ENCODE peak calls at places on chromosomes 3 and 15, in seven cellular contexts. One of them, this sample, is unnamed.

GRCh38 chr3:81823882-81824395 is 62.5 kb upstream of the GBE1 start:
- DNase-seq in cardiac fibroblast: peak
- DNase-seq in nephron progenitor cell: no peak
- DNase-seq in A549: no peak
- DNase-seq in BE2C: no peak
- DNase-seq in stimulated activated CD8-positive, alpha-beta memory T cell treated with anti-CD3 and anti-CD28 coated beads, Interleukin-15, amount 100 ng/mL, for 48 hours: no peak
- DNase-seq in NT2/D1: peak
- DNase-seq in this sample: no peak

GRCh38 chr3:57079221-57079831 is 18.9 kb downstream of the SPATA12 start:
- DNase-seq in cardiac fibroblast: peak
- DNase-seq in NT2/D1: peak
- DNase-seq in stimulated activated CD8-positive, alpha-beta memory T cell treated with anti-CD3 and anti-CD28 coated beads, Interleukin-15, amount 100 ng/mL, for 48 hours: no peak
- DNase-seq in BE2C: peak
- DNase-seq in nephron progenitor cell: peak
- DNase-seq in A549: peak
- DNase-seq in this sample: no peak

GRCh38 chr3:142568393-142569017 is 10.0 kb downstream of the ATR start:
- DNase-seq in NT2/D1: no peak
- DNase-seq in stimulated activated CD8-positive, alpha-beta memory T cell treated with anti-CD3 and anti-CD28 coated beads, Interleukin-15, amount 100 ng/mL, for 48 hours: no peak
- DNase-seq in cardiac fibroblast: no peak
- DNase-seq in BE2C: no peak
- DNase-seq in nephron progenitor cell: peak
- DNase-seq in A549: no peak
- DNase-seq in this sample: no peak

GRCh38 chr15:62782100-62782791 is 260.3 kb upstream of the TPM1 start:
- DNase-seq in NT2/D1: peak
- DNase-seq in stimulated activated CD8-positive, alpha-beta memory T cell treated with anti-CD3 and anti-CD28 coated beads, Interleukin-15, amount 100 ng/mL, for 48 hours: no peak
- DNase-seq in cardiac fibroblast: peak
- DNase-seq in BE2C: peak
- DNase-seq in A549: peak
- DNase-seq in nephron progenitor cell: peak
- DNase-seq in this sample: no peak

GRCh38 chr15:35827949-35828348 is 282.0 kb upstream of the DPH6 start:
- DNase-seq in NT2/D1: no peak
- DNase-seq in nephron progenitor cell: no peak
- DNase-seq in cardiac fibroblast: no peak
- DNase-seq in stimulated activated CD8-positive, alpha-beta memory T cell treated with anti-CD3 and anti-CD28 coated beads, Interleukin-15, amount 100 ng/mL, for 48 hours: no peak
- DNase-seq in BE2C: no peak
- DNase-seq in A549: no peak
- DNase-seq in this sample: no peak

GRCh38 chr3:107394502-107394901 is 17.3 kb downstream of the CCDC54 start:
- DNase-seq in A549: no peak
- DNase-seq in cardiac fibroblast: no peak
- DNase-seq in nephron progenitor cell: no peak
- DNase-seq in BE2C: no peak
- DNase-seq in NT2/D1: no peak
- DNase-seq in stimulated activated CD8-positive, alpha-beta memory T cell treated with anti-CD3 and anti-CD28 coated beads, Interleukin-15, amount 100 ng/mL, for 48 hours: no peak
- DNase-seq in this sample: no peak

GRCh38 chr15:34725565-34725964 is 29.2 kb downstream of the GJD2 start:
- DNase-seq in stimulated activated CD8-positive, alpha-beta memory T cell treated with anti-CD3 and anti-CD28 coated beads, Interleukin-15, amount 100 ng/mL, for 48 hours: no peak
- DNase-seq in BE2C: no peak
- DNase-seq in NT2/D1: no peak
- DNase-seq in cardiac fibroblast: no peak
- DNase-seq in A549: no peak
- DNase-seq in nephron progenitor cell: no peak
- DNase-seq in this sample: no peak

GRCh38 chr15:55407631-55407948 is 569 bp downstream of the CCPG1 start:
- DNase-seq in nephron progenitor cell: peak
- DNase-seq in stimulated activated CD8-positive, alpha-beta memory T cell treated with anti-CD3 and anti-CD28 coated beads, Interleukin-15, amount 100 ng/mL, for 48 hours: no peak
- DNase-seq in A549: peak
- DNase-seq in BE2C: no peak
- DNase-seq in cardiac fibroblast: peak
- DNase-seq in NT2/D1: no peak
- DNase-seq in this sample: no peak

GRCh38 chr3:30282052-30282708 is 324.2 kb upstream of the TGFBR2 start:
- DNase-seq in A549: peak
- DNase-seq in nephron progenitor cell: no peak
- DNase-seq in NT2/D1: peak
- DNase-seq in BE2C: no peak
- DNase-seq in stimulated activated CD8-positive, alpha-beta memory T cell treated with anti-CD3 and anti-CD28 coated beads, Interleukin-15, amount 100 ng/mL, for 48 hours: no peak
- DNase-seq in cardiac fibroblast: peak
- DNase-seq in this sample: no peak

GRCh38 chr15:58052334-58052733 is 13.2 kb downstream of the ALDH1A2 start:
- DNase-seq in BE2C: no peak
- DNase-seq in stimulated activated CD8-positive, alpha-beta memory T cell treated with anti-CD3 and anti-CD28 coated beads, Interleukin-15, amount 100 ng/mL, for 48 hours: no peak
- DNase-seq in NT2/D1: no peak
- DNase-seq in nephron progenitor cell: no peak
- DNase-seq in cardiac fibroblast: no peak
- DNase-seq in A549: no peak
- DNase-seq in this sample: no peak

GRCh38 chr3:51794202-51794601 is 15.2 kb upstream of the IQCF6 start:
- DNase-seq in stimulated activated CD8-positive, alpha-beta memory T cell treated with anti-CD3 and anti-CD28 coated beads, Interleukin-15, amount 100 ng/mL, for 48 hours: no peak
- DNase-seq in BE2C: no peak
- DNase-seq in A549: no peak
- DNase-seq in cardiac fibroblast: no peak
- DNase-seq in nephron progenitor cell: no peak
- DNase-seq in NT2/D1: peak
- DNase-seq in this sample: no peak

GRCh38 chr15:39860200-39860599 is 59.9 kb downstream of the GPR176 start:
- DNase-seq in cardiac fibroblast: peak
- DNase-seq in nephron progenitor cell: no peak
- DNase-seq in stimulated activated CD8-positive, alpha-beta memory T cell treated with anti-CD3 and anti-CD28 coated beads, Interleukin-15, amount 100 ng/mL, for 48 hours: no peak
- DNase-seq in NT2/D1: peak
- DNase-seq in BE2C: no peak
- DNase-seq in A549: no peak
- DNase-seq in this sample: no peak

GRCh38 chr3:171113716-171114115 is 87.2 kb upstream of the SLC2A2 start:
- DNase-seq in NT2/D1: no peak
- DNase-seq in A549: no peak
- DNase-seq in nephron progenitor cell: peak
- DNase-seq in cardiac fibroblast: no peak
- DNase-seq in stimulated activated CD8-positive, alpha-beta memory T cell treated with anti-CD3 and anti-CD28 coated beads, Interleukin-15, amount 100 ng/mL, for 48 hours: no peak
- DNase-seq in BE2C: peak
- DNase-seq in this sample: no peak

GRCh38 chr15:89346516-89346915 is 11.9 kb upstream of the POLG start:
- DNase-seq in BE2C: no peak
- DNase-seq in A549: no peak
- DNase-seq in nephron progenitor cell: no peak
- DNase-seq in stimulated activated CD8-positive, alpha-beta memory T cell treated with anti-CD3 and anti-CD28 coated beads, Interleukin-15, amount 100 ng/mL, for 48 hours: no peak
- DNase-seq in NT2/D1: no peak
- DNase-seq in cardiac fibroblast: no peak
- DNase-seq in this sample: no peak

GRCh38 chr3:48503406-48504050 is 446 bp downstream of the SHISA5 start:
- DNase-seq in A549: no peak
- DNase-seq in NT2/D1: peak
- DNase-seq in stimulated activated CD8-positive, alpha-beta memory T cell treated with anti-CD3 and anti-CD28 coated beads, Interleukin-15, amount 100 ng/mL, for 48 hours: no peak
- DNase-seq in BE2C: peak
- DNase-seq in nephron progenitor cell: peak
- DNase-seq in cardiac fibroblast: peak
- DNase-seq in this sample: no peak

GRCh38 chr15:59174846-59175831 is 31.5 kb upstream of the LDHAL6B start:
- DNase-seq in BE2C: peak
- DNase-seq in stimulated activated CD8-positive, alpha-beta memory T cell treated with anti-CD3 and anti-CD28 coated beads, Interleukin-15, amount 100 ng/mL, for 48 hours: peak
- DNase-seq in nephron progenitor cell: peak
- DNase-seq in cardiac fibroblast: peak
- DNase-seq in A549: peak
- DNase-seq in NT2/D1: peak
- DNase-seq in this sample: peak

GRCh38 chr3:194344012-194344411 is 7.1 kb downstream of the CPN2 start:
- DNase-seq in BE2C: peak
- DNase-seq in stimulated activated CD8-positive, alpha-beta memory T cell treated with anti-CD3 and anti-CD28 coated beads, Interleukin-15, amount 100 ng/mL, for 48 hours: no peak
- DNase-seq in A549: peak
- DNase-seq in cardiac fibroblast: peak
- DNase-seq in nephron progenitor cell: peak
- DNase-seq in NT2/D1: peak
- DNase-seq in this sample: no peak

GRCh38 chr15:62459875-62460274 is 294.8 kb upstream of the C2CD4B start:
- DNase-seq in nephron progenitor cell: no peak
- DNase-seq in stimulated activated CD8-positive, alpha-beta memory T cell treated with anti-CD3 and anti-CD28 coated beads, Interleukin-15, amount 100 ng/mL, for 48 hours: no peak
- DNase-seq in A549: no peak
- DNase-seq in cardiac fibroblast: no peak
- DNase-seq in BE2C: peak
- DNase-seq in NT2/D1: no peak
- DNase-seq in this sample: no peak

GRCh38 chr3:170346481-170347125 is 10.9 kb upstream of the SKIL start:
- DNase-seq in stimulated activated CD8-positive, alpha-beta memory T cell treated with anti-CD3 and anti-CD28 coated beads, Interleukin-15, amount 100 ng/mL, for 48 hours: no peak
- DNase-seq in NT2/D1: no peak
- DNase-seq in BE2C: no peak
- DNase-seq in A549: peak
- DNase-seq in nephron progenitor cell: no peak
- DNase-seq in cardiac fibroblast: no peak
- DNase-seq in this sample: no peak

GRCh38 chr3:173096994-173097785 is 43.8 kb downstream of the SPATA16 start:
- DNase-seq in nephron progenitor cell: no peak
- DNase-seq in BE2C: no peak
- DNase-seq in NT2/D1: no peak
- DNase-seq in A549: no peak
- DNase-seq in cardiac fibroblast: peak
- DNase-seq in stimulated activated CD8-positive, alpha-beta memory T cell treated with anti-CD3 and anti-CD28 coated beads, Interleukin-15, amount 100 ng/mL, for 48 hours: no peak
- DNase-seq in this sample: no peak

GRCh38 chr3:101204246-101204645 is 116.1 kb downstream of the IMPG2 start:
- DNase-seq in cardiac fibroblast: peak
- DNase-seq in A549: no peak
- DNase-seq in NT2/D1: no peak
- DNase-seq in stimulated activated CD8-positive, alpha-beta memory T cell treated with anti-CD3 and anti-CD28 coated beads, Interleukin-15, amount 100 ng/mL, for 48 hours: no peak
- DNase-seq in BE2C: no peak
- DNase-seq in nephron progenitor cell: no peak
- DNase-seq in this sample: no peak

GRCh38 chr15:84633311-84634227 is 20.5 kb downstream of the WDR73 start:
- DNase-seq in cardiac fibroblast: peak
- DNase-seq in NT2/D1: no peak
- DNase-seq in BE2C: peak
- DNase-seq in stimulated activated CD8-positive, alpha-beta memory T cell treated with anti-CD3 and anti-CD28 coated beads, Interleukin-15, amount 100 ng/mL, for 48 hours: peak
- DNase-seq in nephron progenitor cell: peak
- DNase-seq in A549: no peak
- DNase-seq in this sample: peak

GRCh38 chr3:33355611-33356010 is 78.4 kb downstream of the FBXL2 start:
- DNase-seq in cardiac fibroblast: peak
- DNase-seq in NT2/D1: no peak
- DNase-seq in nephron progenitor cell: no peak
- DNase-seq in stimulated activated CD8-positive, alpha-beta memory T cell treated with anti-CD3 and anti-CD28 coated beads, Interleukin-15, amount 100 ng/mL, for 48 hours: no peak
- DNase-seq in A549: no peak
- DNase-seq in BE2C: no peak
- DNase-seq in this sample: no peak

GRCh38 chr15:76533060-76533955 is 196.7 kb downstream of the ISL2 start:
- DNase-seq in NT2/D1: no peak
- DNase-seq in cardiac fibroblast: no peak
- DNase-seq in A549: no peak
- DNase-seq in nephron progenitor cell: no peak
- DNase-seq in BE2C: no peak
- DNase-seq in stimulated activated CD8-positive, alpha-beta memory T cell treated with anti-CD3 and anti-CD28 coated beads, Interleukin-15, amount 100 ng/mL, for 48 hours: no peak
- DNase-seq in this sample: no peak

GRCh38 chr3:43093974-43094373 is 11.9 kb downstream of the POMGNT2 start:
- DNase-seq in stimulated activated CD8-positive, alpha-beta memory T cell treated with anti-CD3 and anti-CD28 coated beads, Interleukin-15, amount 100 ng/mL, for 48 hours: no peak
- DNase-seq in nephron progenitor cell: no peak
- DNase-seq in A549: no peak
- DNase-seq in NT2/D1: no peak
- DNase-seq in cardiac fibroblast: no peak
- DNase-seq in BE2C: no peak
- DNase-seq in this sample: no peak

This sample was measured in RWPE2.